ENCODE peak calls at places on chromosome X, in eight cellular contexts. R, F, B, M, X, O, K and V are unnamed samples.

GRCh38 chrX:125782184-125782583 is 383.9 kb downstream of the DCAF12L2 start:
- DNase-seq in R (no peak), F (no peak), B (no peak), M (no peak), X (no peak), O (no peak), K (no peak), V (no peak)

GRCh38 chrX:101357166-101357795 is 8.7 kb upstream of the TIMM8A start:
- DNase-seq in R (peak), F (no peak), B (peak), M (no peak), X (no peak), O (no peak), K (no peak), V (no peak)

GRCh38 chrX:108131471-108131870 is 39.9 kb downstream of the ATG4A start:
- DNase-seq in R (no peak), F (no peak), B (peak), M (no peak), X (no peak), O (no peak), K (no peak), V (no peak)

GRCh38 chrX:137166591-137166990 is 132.8 kb upstream of the GPR101 start:
- DNase-seq in R (peak), F (no peak), B (no peak), M (no peak), X (no peak), O (peak), K (no peak), V (no peak)

GRCh38 chrX:69616520-69617203 is 749 bp downstream of the EDA start:
- DNase-seq in R (no peak), F (no peak), B (no peak), M (no peak), X (no peak), O (peak), K (no peak), V (no peak)

GRCh38 chrX:47215291-47215900 is 3.1 kb upstream of the CDK16 start:
- DNase-seq in R (no peak), F (no peak), B (no peak), M (no peak), X (no peak), O (no peak), K (no peak), V (no peak)

GRCh38 chrX:102832661-102833060 is 104.4 kb upstream of the RAB40AL start:
- DNase-seq in R (peak), F (peak), B (peak), M (no peak), X (peak), O (no peak), K (no peak), V (no peak)

GRCh38 chrX:110794601-110795000 is 1.0 kb downstream of the CHRDL1 start:
- DNase-seq in R (no peak), F (no peak), B (no peak), M (no peak), X (no peak), O (no peak), K (no peak), V (no peak)

GRCh38 chrX:71578253-71579135 is at the start of gene GCNA:
- DNase-seq in R (no peak), F (no peak), B (no peak), M (no peak), X (no peak), O (no peak), K (no peak), V (no peak)

GRCh38 chrX:110216027-110216426 is 101.9 kb downstream of the AMMECR1 start:
- DNase-seq in R (peak), F (no peak), B (no peak), M (no peak), X (no peak), O (no peak), K (no peak), V (no peak)

GRCh38 chrX:31459361-31459760 is 387.5 kb upstream of the FTHL17 start:
- DNase-seq in R (no peak), F (no peak), B (no peak), M (no peak), X (no peak), O (no peak), K (no peak), V (no peak)

GRCh38 chrX:123993326-123993725 is 31.8 kb downstream of the STAG2 start:
- DNase-seq in R (no peak), F (peak), B (peak), M (no peak), X (no peak), O (no peak), K (no peak), V (no peak)

GRCh38 chrX:39736219-39737211 is 361.2 kb downstream of the BCOR start:
- DNase-seq in R (no peak), F (no peak), B (peak), M (no peak), X (no peak), O (peak), K (no peak), V (peak)